ENCODE peak calls at places on chromosomes 11 and 22, in nine cellular contexts. Z is IMR-90, U is K562, L is A549, E is body of pancreas, D is H1, K is sigmoid colon, X is spleen, N is tibial nerve. H is an unnamed sample.

GRCh38 chr11:100592619-100593309 is 94.3 kb upstream of the ARHGAP42 start:
- DNase-seq in K (no peak), L (no peak), U (no peak), X (no peak), E (no peak), Z (peak), D (no peak), N (no peak), H (no peak)

GRCh38 chr11:69494851-69495250 is 13.4 kb downstream of the LINC01488 start:
- DNase-seq in K (no peak), X (peak), Z (no peak), N (no peak), U (no peak), D (no peak), E (no peak), L (no peak), H (no peak)

GRCh38 chr22:48896766-48897637 is 930.7 kb downstream of the BRD1 start:
- DNase-seq in D (no peak), K (no peak), X (peak), U (no peak), Z (no peak), N (no peak), E (no peak), L (no peak), H (no peak)

GRCh38 chr11:12552677-12553076 is 121.5 kb upstream of the TEAD1 start:
- DNase-seq in E (peak), X (no peak), K (peak), D (no peak), Z (peak), N (no peak), U (no peak), L (no peak), H (no peak)

GRCh38 chr11:49208006-49208721 is at the start of gene FOLH1:
- DNase-seq in X (peak), E (peak), U (peak), L (no peak), K (peak), Z (no peak), D (peak), N (no peak), H (peak)

GRCh38 chr11:78957481-78958245 is 383.0 kb upstream of the NARS2 start:
- DNase-seq in K (no peak), E (no peak), Z (peak), U (no peak), D (no peak), N (no peak), L (no peak), X (no peak), H (no peak)

GRCh38 chr22:37951305-37951704 is 2.1 kb downstream of the C22orf23 start:
- DNase-seq in K (no peak), N (no peak), X (no peak), U (peak), L (peak), Z (peak), E (no peak), D (no peak), H (no peak)

GRCh38 chr11:62547691-62548281 is 1.2 kb upstream of the AHNAK start:
- DNase-seq in U (no peak), E (no peak), X (no peak), Z (no peak), K (peak), D (no peak), L (peak), N (no peak), H (peak)

GRCh38 chr11:11243258-11243789 is 109.7 kb downstream of the CSNK2A3 start:
- DNase-seq in E (peak), X (no peak), Z (no peak), N (peak), D (no peak), L (no peak), K (peak), U (no peak), H (no peak)

GRCh38 chr11:30172872-30173271 is 57.9 kb upstream of the FSHB start:
- DNase-seq in K (no peak), X (no peak), N (no peak), L (no peak), Z (no peak), U (no peak), E (peak), D (no peak), H (no peak)

GRCh38 chr11:5210376-5210885 is 9.9 kb upstream of the OR51V1 start:
- DNase-seq in X (no peak), L (no peak), K (no peak), U (no peak), D (no peak), N (no peak), Z (no peak), E (no peak), H (no peak)

GRCh38 chr11:17601206-17602075 is 54.4 kb downstream of the OTOG start:
- DNase-seq in U (peak), N (no peak), D (no peak), E (no peak), Z (no peak), K (peak), L (no peak), X (peak), H (no peak)

DNA sequence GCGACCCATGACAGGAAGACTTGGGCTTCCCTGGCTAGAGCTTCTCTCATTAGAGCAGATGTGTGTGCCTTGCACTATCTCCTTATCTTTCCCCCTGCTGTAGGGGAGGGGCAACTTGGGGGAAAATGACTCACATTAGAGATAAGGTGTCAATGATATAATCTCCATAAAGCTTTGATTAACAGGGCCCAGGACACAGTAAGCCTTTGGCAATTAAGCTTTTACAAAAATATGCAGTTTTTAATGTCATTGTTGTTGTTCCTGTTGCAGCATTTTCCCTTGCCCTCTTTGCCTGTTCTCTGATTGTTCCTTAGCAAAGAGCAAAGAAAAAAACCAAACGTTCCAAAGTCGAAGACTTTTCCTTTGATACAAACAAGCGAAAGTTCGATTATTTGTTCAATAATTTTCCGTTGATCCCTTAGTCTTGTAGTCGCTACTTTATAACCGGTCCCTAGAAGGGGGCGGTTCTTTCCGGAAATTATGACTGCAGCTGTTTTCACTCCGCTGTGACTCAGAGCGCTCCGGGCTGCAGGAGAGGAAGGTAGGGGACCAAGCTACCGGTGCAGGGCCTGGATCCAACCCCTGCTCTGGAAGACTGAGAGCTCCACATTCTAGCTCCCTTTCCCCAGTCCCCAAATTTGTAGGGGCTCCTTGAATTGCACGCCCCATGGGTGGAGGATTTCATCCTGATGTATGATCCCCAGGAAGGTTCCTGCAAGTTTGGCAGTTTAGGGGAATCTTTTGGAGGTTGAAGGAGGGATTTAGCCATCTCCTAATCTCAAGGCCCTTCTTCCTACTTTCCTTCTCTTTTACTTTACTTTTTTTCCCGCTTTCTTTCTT is at the start of gene VWA5A:
- DNase-seq in E (peak), D (peak), U (peak), L (peak), X (peak), N (peak), Z (peak), K (peak), H (peak)
- TF ChIP-seq POLR2A in E (peak), D (peak), U (peak), L (no peak), X (peak), N (no peak), Z (peak), K (peak), H (peak)

GRCh38 chr22:41446639-41447434 is at the start of gene TOB2:
- DNase-seq in E (peak), K (peak), N (peak), L (peak), Z (peak), U (peak), D (peak), X (peak), H (peak)

GRCh38 chr22:41446057-41446501 is 522 bp downstream of the TOB2 start:
- DNase-seq in D (no peak), U (no peak), Z (no peak), L (no peak), X (peak), K (peak), N (no peak), E (peak), H (peak)

GRCh38 chr22:41449321-41449720 is 2.7 kb upstream of the TOB2 start:
- DNase-seq in U (no peak), D (no peak), L (no peak), K (no peak), Z (no peak), E (no peak), N (no peak), X (peak), H (no peak)

GRCh38 chr22:41447435-41448188 is 1.0 kb upstream of the TOB2 start:
- DNase-seq in U (peak), E (peak), N (peak), K (peak), L (peak), D (peak), Z (peak), X (peak), H (peak)

GRCh38 chr22:41448189-41448808 is 1.7 kb upstream of the TOB2 start:
- DNase-seq in Z (peak), E (peak), N (peak), L (peak), U (peak), X (peak), D (peak), K (peak), H (peak)
- TF ChIP-seq POLR2A in Z (no peak), E (peak), N (peak), L (no peak), U (peak), X (peak), D (peak), K (peak), H (peak)

GRCh38 chr11:84105148-84105547 is 819.0 kb upstream of the CCDC90B start:
- DNase-seq in Z (no peak), X (no peak), U (no peak), D (no peak), E (no peak), N (no peak), K (no peak), L (no peak), H (no peak)
- TF ChIP-seq POLR2A in Z (no peak), X (no peak), U (no peak), D (no peak), E (no peak), N (no peak), K (no peak), L (no peak), H (no peak)

GRCh38 chr11:118277312-118277711 is 13.2 kb upstream of the MPZL2 start:
- DNase-seq in N (no peak), U (no peak), D (no peak), E (no peak), L (no peak), Z (peak), K (no peak), X (no peak), H (no peak)
- TF ChIP-seq POLR2A in N (no peak), U (no peak), D (no peak), E (no peak), L (no peak), Z (no peak), K (no peak), X (no peak), H (no peak)